ENCODE peak calls at places on chromosomes 5 and 9, in ten cellular contexts. One of them, this sample, is unnamed. For H3K4me1, the result is how much of the 10 kb centered on the place peaks cover.

GRCh38 chr5:448061-448765 is 5.2 kb downstream of the EXOC3 start:
- DNase-seq in HepG2: no peak
- DNase-seq in sigmoid colon: peak
- DNase-seq in A549: no peak
- DNase-seq in heart left ventricle: peak
- DNase-seq in IMR-90: no peak
- DNase-seq in right lobe of liver: peak
- DNase-seq in tibial nerve: no peak
- DNase-seq in transverse colon: peak
- DNase-seq in breast epithelium: no peak
- DNase-seq in this sample: peak

GRCh38 chr9:38358390-38359296 is 33.9 kb upstream of the ALDH1B1 start:
- DNase-seq in sigmoid colon: peak
- DNase-seq in heart left ventricle: no peak
- DNase-seq in breast epithelium: no peak
- DNase-seq in A549: no peak
- DNase-seq in HepG2: peak
- DNase-seq in IMR-90: no peak
- DNase-seq in transverse colon: no peak
- DNase-seq in tibial nerve: no peak
- DNase-seq in right lobe of liver: peak
- DNase-seq in this sample: no peak

GRCh38 chr5:151924564-151925395 is at the start of gene GLRA1:
- DNase-seq in tibial nerve: no peak
- DNase-seq in right lobe of liver: no peak
- DNase-seq in heart left ventricle: peak
- DNase-seq in sigmoid colon: no peak
- DNase-seq in HepG2: peak
- DNase-seq in IMR-90: peak
- DNase-seq in A549: peak
- DNase-seq in transverse colon: peak
- DNase-seq in breast epithelium: no peak
- DNase-seq in this sample: peak

GRCh38 chr5:157827429-157827828 is 31.5 kb downstream of the CLINT1 start:
- DNase-seq in breast epithelium: no peak
- DNase-seq in transverse colon: no peak
- DNase-seq in right lobe of liver: no peak
- DNase-seq in sigmoid colon: no peak
- DNase-seq in tibial nerve: no peak
- DNase-seq in A549: no peak
- DNase-seq in IMR-90: peak
- DNase-seq in HepG2: no peak
- DNase-seq in heart left ventricle: no peak
- DNase-seq in this sample: no peak

GRCh38 chr9:113281356-113281755 is 5.9 kb downstream of the PRPF4 start:
- DNase-seq in heart left ventricle: no peak
- DNase-seq in IMR-90: no peak
- DNase-seq in tibial nerve: no peak
- DNase-seq in right lobe of liver: no peak
- DNase-seq in sigmoid colon: no peak
- DNase-seq in HepG2: no peak
- DNase-seq in A549: no peak
- DNase-seq in breast epithelium: no peak
- DNase-seq in transverse colon: no peak
- DNase-seq in this sample: no peak

GRCh38 chr9:29393064-29393463 is 1819.8 kb upstream of the C9orf72 start:
- DNase-seq in HepG2: no peak
- DNase-seq in transverse colon: no peak
- DNase-seq in IMR-90: no peak
- DNase-seq in heart left ventricle: no peak
- DNase-seq in right lobe of liver: no peak
- DNase-seq in breast epithelium: no peak
- DNase-seq in tibial nerve: no peak
- DNase-seq in A549: no peak
- DNase-seq in sigmoid colon: no peak
- DNase-seq in this sample: no peak

GRCh38 chr9:131238402-131239021 is 37.8 kb downstream of the FAM78A start:
- DNase-seq in transverse colon: no peak
- DNase-seq in right lobe of liver: no peak
- DNase-seq in heart left ventricle: no peak
- DNase-seq in IMR-90: peak
- DNase-seq in HepG2: no peak
- DNase-seq in tibial nerve: no peak
- DNase-seq in A549: no peak
- DNase-seq in sigmoid colon: no peak
- DNase-seq in breast epithelium: no peak
- DNase-seq in this sample: no peak

GRCh38 chr9:93093081-93093448 is 3.0 kb upstream of the CARD19 start:
- DNase-seq in HepG2: no peak
- DNase-seq in A549: no peak
- DNase-seq in IMR-90: no peak
- DNase-seq in right lobe of liver: peak
- DNase-seq in tibial nerve: no peak
- DNase-seq in breast epithelium: peak
- DNase-seq in transverse colon: no peak
- DNase-seq in heart left ventricle: no peak
- DNase-seq in sigmoid colon: peak
- DNase-seq in this sample: no peak

GRCh38 chr5:99000221-99000620 is 71.4 kb upstream of the CHD1 start:
- DNase-seq in breast epithelium: no peak
- DNase-seq in heart left ventricle: no peak
- DNase-seq in tibial nerve: no peak
- DNase-seq in right lobe of liver: no peak
- DNase-seq in HepG2: no peak
- DNase-seq in IMR-90: no peak
- DNase-seq in sigmoid colon: no peak
- DNase-seq in A549: no peak
- DNase-seq in transverse colon: no peak
- DNase-seq in this sample: no peak

GRCh38 chr5:93433422-93433821 is 147.6 kb downstream of the NR2F1-AS1 start:
- DNase-seq in IMR-90: peak
- DNase-seq in breast epithelium: no peak
- DNase-seq in heart left ventricle: no peak
- DNase-seq in right lobe of liver: no peak
- DNase-seq in A549: peak
- DNase-seq in transverse colon: no peak
- DNase-seq in tibial nerve: no peak
- DNase-seq in HepG2: no peak
- DNase-seq in sigmoid colon: no peak
- DNase-seq in this sample: no peak

GRCh38 chr9:95890594-95890993 is 15.1 kb downstream of the ERCC6L2 start:
- DNase-seq in right lobe of liver: no peak
- DNase-seq in IMR-90: no peak
- DNase-seq in A549: no peak
- DNase-seq in breast epithelium: no peak
- DNase-seq in heart left ventricle: no peak
- DNase-seq in HepG2: no peak
- DNase-seq in transverse colon: no peak
- DNase-seq in sigmoid colon: no peak
- DNase-seq in tibial nerve: no peak
- DNase-seq in this sample: no peak

GRCh38 chr9:95891067-95891466 is 15.6 kb downstream of the ERCC6L2 start:
- DNase-seq in IMR-90: no peak
- DNase-seq in transverse colon: no peak
- DNase-seq in A549: no peak
- DNase-seq in right lobe of liver: no peak
- DNase-seq in sigmoid colon: no peak
- DNase-seq in heart left ventricle: no peak
- DNase-seq in HepG2: no peak
- DNase-seq in breast epithelium: no peak
- DNase-seq in tibial nerve: no peak
- DNase-seq in this sample: no peak

GRCh38 chr9:95896580-95896979 is 21.1 kb downstream of the ERCC6L2 start:
- DNase-seq in A549: no peak
- DNase-seq in HepG2: no peak
- DNase-seq in heart left ventricle: no peak
- DNase-seq in breast epithelium: no peak
- DNase-seq in IMR-90: no peak
- DNase-seq in sigmoid colon: no peak
- DNase-seq in transverse colon: no peak
- DNase-seq in right lobe of liver: no peak
- DNase-seq in tibial nerve: no peak
- DNase-seq in this sample: no peak

GRCh38 chr9:95887926-95888497 is 12.5 kb downstream of the ERCC6L2 start:
- DNase-seq in A549: no peak
- DNase-seq in right lobe of liver: no peak
- DNase-seq in heart left ventricle: no peak
- DNase-seq in HepG2: no peak
- DNase-seq in sigmoid colon: no peak
- DNase-seq in breast epithelium: no peak
- DNase-seq in tibial nerve: no peak
- DNase-seq in transverse colon: no peak
- DNase-seq in IMR-90: no peak
- DNase-seq in this sample: no peak

DNA sequence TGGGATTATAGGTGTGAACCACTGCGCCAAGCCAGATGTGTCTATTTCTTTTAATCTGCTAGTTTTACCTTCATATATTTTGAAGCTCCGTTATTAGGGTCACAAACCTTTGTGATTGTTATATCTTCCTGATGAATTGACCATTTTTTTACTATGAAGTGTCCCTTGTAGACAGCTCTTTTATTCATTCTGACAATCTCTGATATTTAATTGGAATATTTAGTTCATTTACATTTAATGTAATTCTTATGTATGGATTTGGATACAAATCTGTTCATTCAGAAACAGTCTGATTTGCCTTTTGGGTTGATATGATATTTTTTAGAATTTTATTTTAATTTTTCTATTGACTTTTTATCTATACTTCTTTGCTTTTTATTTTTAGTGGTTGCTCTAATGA is 17.2 kb downstream of the ERCC6L2 start:
- DNase-seq in A549: no peak
- DNase-seq in HepG2: no peak
- DNase-seq in IMR-90: no peak
- DNase-seq in sigmoid colon: no peak
- DNase-seq in breast epithelium: no peak
- DNase-seq in tibial nerve: no peak
- DNase-seq in right lobe of liver: no peak
- DNase-seq in transverse colon: no peak
- DNase-seq in heart left ventricle: no peak
- DNase-seq in this sample: no peak
- H3K4me1 ChIP-seq in A549: under half
- H3K4me1 ChIP-seq in HepG2: under half
- H3K4me1 ChIP-seq in IMR-90: under half
- H3K4me1 ChIP-seq in sigmoid colon: under half
- H3K4me1 ChIP-seq in breast epithelium: under half
- H3K4me1 ChIP-seq in tibial nerve: under half
- H3K4me1 ChIP-seq in right lobe of liver: under half
- H3K4me1 ChIP-seq in transverse colon: under half
- H3K4me1 ChIP-seq in heart left ventricle: under half
- H3K4me1 ChIP-seq in this sample: under half

DNA sequence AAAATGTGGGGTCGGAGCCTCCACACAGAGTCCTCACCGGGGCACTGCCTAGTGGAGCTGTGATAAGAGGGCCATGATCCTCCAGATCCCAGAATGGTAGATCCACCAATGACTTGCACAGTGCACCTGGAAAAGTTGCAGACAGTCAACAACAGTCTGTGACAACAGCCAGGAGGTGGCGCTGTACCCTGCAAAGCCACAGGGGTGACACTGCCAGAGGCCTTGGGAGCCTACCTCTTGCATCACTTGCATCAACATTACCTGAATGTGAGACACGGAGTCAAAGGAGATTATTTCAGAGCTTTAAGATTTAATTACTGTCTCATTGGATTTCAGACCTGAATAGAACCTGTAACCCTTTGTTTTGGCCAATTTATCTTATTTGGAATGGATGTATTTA is 614.1 kb upstream of the CDH9 start:
- DNase-seq in HepG2: peak
- DNase-seq in heart left ventricle: no peak
- DNase-seq in tibial nerve: no peak
- DNase-seq in IMR-90: no peak
- DNase-seq in sigmoid colon: no peak
- DNase-seq in right lobe of liver: no peak
- DNase-seq in breast epithelium: no peak
- DNase-seq in A549: peak
- DNase-seq in transverse colon: no peak
- DNase-seq in this sample: no peak
- TF ChIP-seq CTCF in HepG2: peak
- TF ChIP-seq CTCF in heart left ventricle: no peak
- TF ChIP-seq CTCF in tibial nerve: no peak
- TF ChIP-seq CTCF in IMR-90: no peak
- TF ChIP-seq CTCF in sigmoid colon: no peak
- TF ChIP-seq CTCF in right lobe of liver: no peak
- TF ChIP-seq CTCF in breast epithelium: no peak
- TF ChIP-seq CTCF in A549: no peak
- TF ChIP-seq CTCF in transverse colon: no peak
- TF ChIP-seq CTCF in this sample: no peak

GRCh38 chr9:74935008-74935407 is 17.7 kb downstream of the C9orf40 start:
- DNase-seq in HepG2: no peak
- DNase-seq in IMR-90: peak
- DNase-seq in heart left ventricle: no peak
- DNase-seq in transverse colon: no peak
- DNase-seq in sigmoid colon: no peak
- DNase-seq in tibial nerve: no peak
- DNase-seq in breast epithelium: no peak
- DNase-seq in right lobe of liver: no peak
- DNase-seq in A549: no peak
- DNase-seq in this sample: no peak
- TF ChIP-seq POLR2A in HepG2: no peak
- TF ChIP-seq POLR2A in IMR-90: no peak
- TF ChIP-seq POLR2A in heart left ventricle: no peak
- TF ChIP-seq POLR2A in transverse colon: no peak
- TF ChIP-seq POLR2A in sigmoid colon: no peak
- TF ChIP-seq POLR2A in tibial nerve: no peak
- TF ChIP-seq POLR2A in breast epithelium: no peak
- TF ChIP-seq POLR2A in right lobe of liver: no peak
- TF ChIP-seq POLR2A in A549: no peak
- TF ChIP-seq POLR2A in this sample: no peak

GRCh38 chr5:145978672-145979071 is 42.3 kb downstream of the SH3RF2 start:
- DNase-seq in breast epithelium: no peak
- DNase-seq in sigmoid colon: no peak
- DNase-seq in HepG2: no peak
- DNase-seq in heart left ventricle: no peak
- DNase-seq in tibial nerve: no peak
- DNase-seq in IMR-90: no peak
- DNase-seq in right lobe of liver: peak
- DNase-seq in transverse colon: peak
- DNase-seq in A549: peak
- DNase-seq in this sample: no peak

GRCh38 chr5:145980257-145980656 is 43.9 kb downstream of the SH3RF2 start:
- DNase-seq in IMR-90: no peak
- DNase-seq in HepG2: no peak
- DNase-seq in sigmoid colon: no peak
- DNase-seq in breast epithelium: no peak
- DNase-seq in transverse colon: no peak
- DNase-seq in A549: no peak
- DNase-seq in tibial nerve: no peak
- DNase-seq in right lobe of liver: no peak
- DNase-seq in heart left ventricle: no peak
- DNase-seq in this sample: no peak

GRCh38 chr5:145976431-145977155 is 40.2 kb downstream of the SH3RF2 start:
- DNase-seq in transverse colon: no peak
- DNase-seq in heart left ventricle: no peak
- DNase-seq in breast epithelium: no peak
- DNase-seq in right lobe of liver: no peak
- DNase-seq in HepG2: no peak
- DNase-seq in IMR-90: peak
- DNase-seq in A549: peak
- DNase-seq in sigmoid colon: no peak
- DNase-seq in tibial nerve: no peak
- DNase-seq in this sample: no peak

GRCh38 chr5:145979270-145980223 is 43.2 kb downstream of the SH3RF2 start:
- DNase-seq in right lobe of liver: peak
- DNase-seq in breast epithelium: no peak
- DNase-seq in IMR-90: no peak
- DNase-seq in tibial nerve: no peak
- DNase-seq in A549: peak
- DNase-seq in sigmoid colon: no peak
- DNase-seq in transverse colon: peak
- DNase-seq in heart left ventricle: no peak
- DNase-seq in HepG2: peak
- DNase-seq in this sample: no peak

GRCh38 chr5:145978171-145978570 is 41.8 kb downstream of the SH3RF2 start:
- DNase-seq in IMR-90: no peak
- DNase-seq in transverse colon: peak
- DNase-seq in HepG2: no peak
- DNase-seq in A549: peak
- DNase-seq in tibial nerve: no peak
- DNase-seq in right lobe of liver: no peak
- DNase-seq in sigmoid colon: no peak
- DNase-seq in breast epithelium: no peak
- DNase-seq in heart left ventricle: no peak
- DNase-seq in this sample: no peak
- H3K4me1 ChIP-seq in IMR-90: under half
- H3K4me1 ChIP-seq in transverse colon: under half
- H3K4me1 ChIP-seq in HepG2: half or more
- H3K4me1 ChIP-seq in A549: half or more
- H3K4me1 ChIP-seq in tibial nerve: under half
- H3K4me1 ChIP-seq in right lobe of liver: under half
- H3K4me1 ChIP-seq in sigmoid colon: under half
- H3K4me1 ChIP-seq in breast epithelium: under half
- H3K4me1 ChIP-seq in heart left ventricle: under half
- H3K4me1 ChIP-seq in this sample: under half